ENCODE peak calls at places on chromosome 15, in six cellular contexts. X is uterus, W is GM12891, S is heart left ventricle, Z is H1, V is K562. B is an unnamed sample.

GRCh38 chr15:81068516-81068915 is 65.6 kb upstream of the CFAP161 start:
- DNase-seq in X (no peak), W (no peak), S (no peak), Z (peak), V (no peak), B (no peak)

GRCh38 chr15:78988361-78988911 is 43.6 kb upstream of the CTSH start:
- DNase-seq in X (peak), W (no peak), S (peak), Z (no peak), V (no peak), B (no peak)

GRCh38 chr15:37940886-37941285 is 6.4 kb downstream of the TMCO5A start:
- DNase-seq in X (no peak), W (no peak), S (no peak), Z (no peak), V (no peak), B (no peak)

GRCh38 chr15:78761020-78761419 is 50.2 kb downstream of the ADAMTS7 start:
- DNase-seq in X (no peak), W (no peak), S (peak), Z (peak), V (no peak), B (no peak)

GRCh38 chr15:74007820-74008371 is 13.4 kb downstream of the PML start:
- DNase-seq in X (no peak), W (no peak), S (no peak), Z (no peak), V (no peak), B (no peak)

GRCh38 chr15:81385110-81386076 is 11.4 kb upstream of the TMC3 start:
- DNase-seq in X (no peak), W (no peak), S (no peak), Z (no peak), V (no peak), B (no peak)

GRCh38 chr15:31098953-31099740 is 2.4 kb downstream of the TRPM1 start:
- DNase-seq in X (no peak), W (no peak), S (no peak), Z (no peak), V (no peak), B (no peak)

GRCh38 chr15:66921319-66921718 is 144.1 kb upstream of the SMAD3 start:
- DNase-seq in X (no peak), W (no peak), S (no peak), Z (no peak), V (no peak), B (no peak)

GRCh38 chr15:53457479-53457878 is 302.0 kb downstream of the WDR72 start:
- DNase-seq in X (no peak), W (no peak), S (no peak), Z (no peak), V (no peak), B (no peak)

GRCh38 chr15:67066041-67067021 is 929 bp downstream of the SMAD3 start:
- DNase-seq in X (peak), W (no peak), S (no peak), Z (no peak), V (peak), B (no peak)

GRCh38 chr15:89781891-89782618 is 5.9 kb downstream of the MESP2 start:
- DNase-seq in X (no peak), W (no peak), S (no peak), Z (no peak), V (no peak), B (peak)

GRCh38 chr15:78715439-78715838 is 74.4 kb upstream of the CHRNB4 start:
- DNase-seq in X (no peak), W (no peak), S (no peak), Z (no peak), V (no peak), B (no peak)

GRCh38 chr15:99441871-99442267 is 123.9 kb upstream of the MEF2A start:
- DNase-seq in X (no peak), W (no peak), S (no peak), Z (no peak), V (no peak), B (peak)

GRCh38 chr15:40333922-40334492 is 6.7 kb downstream of the CCDC9B start:
- DNase-seq in X (peak), W (no peak), S (peak), Z (no peak), V (peak), B (peak)

GRCh38 chr15:96564546-96564945 is 234.0 kb downstream of the NR2F2 start:
- DNase-seq in X (no peak), W (no peak), S (no peak), Z (no peak), V (no peak), B (no peak)

GRCh38 chr15:66654718-66655375 is 47.2 kb upstream of the SMAD6 start:
- DNase-seq in X (no peak), W (no peak), S (no peak), Z (peak), V (peak), B (no peak)

GRCh38 chr15:59751552-59752413 is 62.7 kb upstream of the BNIP2 start:
- DNase-seq in X (no peak), W (no peak), S (no peak), Z (no peak), V (no peak), B (no peak)

GRCh38 chr15:77032052-77032646 is 37.2 kb downstream of the PSTPIP1 start:
- DNase-seq in X (peak), W (no peak), S (peak), Z (peak), V (no peak), B (peak)

GRCh38 chr15:50150851-50151250 is 31.1 kb upstream of the SLC27A2 start:
- DNase-seq in X (no peak), W (no peak), S (no peak), Z (no peak), V (no peak), B (no peak)

GRCh38 chr15:96093063-96093462 is 237.4 kb upstream of the NR2F2 start:
- DNase-seq in X (no peak), W (no peak), S (no peak), Z (no peak), V (no peak), B (no peak)

DNA sequence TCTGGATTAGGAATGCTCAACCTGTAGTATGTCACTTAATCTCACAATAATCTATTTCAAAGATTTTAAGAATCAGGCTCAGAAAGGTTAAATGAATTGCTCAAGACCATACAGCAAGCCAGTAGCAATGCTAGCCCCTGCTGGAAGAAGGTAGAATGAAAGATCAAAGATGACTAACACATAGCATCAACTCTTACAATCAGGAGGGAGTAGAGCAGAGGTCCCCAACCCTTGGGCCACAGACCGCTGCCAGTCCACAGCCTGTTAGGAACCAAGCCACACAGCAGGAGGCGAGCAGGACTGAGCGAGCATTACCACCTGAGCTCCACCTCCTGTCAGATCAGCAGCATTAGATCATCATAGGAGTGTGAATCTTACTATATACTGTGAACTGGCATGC is 15.5 kb upstream of the GATM start:
- DNase-seq in X (no peak), W (no peak), S (no peak), Z (no peak), V (no peak), B (no peak)
- TF ChIP-seq POLR2A in X (no peak), W (no peak), S (no peak), Z (no peak), V (no peak), B (no peak)

GRCh38 chr15:43510230-43511011 is 7.0 kb upstream of the MAP1A start:
- DNase-seq in X (peak), W (peak), S (peak), Z (peak), V (peak), B (peak)
- TF ChIP-seq POLR2A in X (peak), W (peak), S (peak), Z (peak), V (peak), B (no peak)

DNA sequence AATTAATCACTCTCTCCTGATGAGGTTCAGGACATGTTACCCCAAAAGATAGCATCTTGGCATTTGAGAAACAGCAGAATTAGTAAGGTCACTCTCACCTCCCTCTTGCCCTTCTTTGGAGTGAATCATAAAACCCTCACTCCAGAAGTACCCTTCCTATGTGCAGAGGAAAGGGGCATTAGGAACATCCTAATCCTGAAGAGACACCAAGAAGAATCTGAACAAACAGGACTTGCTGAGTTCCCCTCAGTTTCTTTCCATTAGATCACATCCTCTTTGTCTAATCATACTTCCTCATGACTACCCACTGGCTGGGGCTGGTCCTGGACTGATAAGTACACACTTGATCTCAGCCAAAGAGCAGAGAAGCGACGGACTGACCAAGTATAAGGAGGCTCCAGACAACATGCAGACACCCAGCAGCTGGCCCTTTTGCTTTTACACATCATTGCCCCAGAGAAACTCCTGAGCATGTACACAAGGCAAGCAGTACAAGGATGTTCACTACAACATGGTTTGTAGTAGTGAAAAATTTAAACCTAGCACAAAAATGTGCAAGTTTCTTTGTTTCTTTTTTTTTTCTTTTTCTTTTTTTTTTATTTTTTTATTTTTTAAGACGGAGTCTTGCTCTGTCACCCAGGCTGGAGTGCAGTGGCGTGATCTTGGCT is 15.0 kb upstream of the TM6SF1 start:
- DNase-seq in X (peak), W (no peak), S (no peak), Z (no peak), V (peak), B (no peak)
- TF ChIP-seq POLR2A in X (no peak), W (no peak), S (no peak), Z (no peak), V (peak), B (no peak)

DNA sequence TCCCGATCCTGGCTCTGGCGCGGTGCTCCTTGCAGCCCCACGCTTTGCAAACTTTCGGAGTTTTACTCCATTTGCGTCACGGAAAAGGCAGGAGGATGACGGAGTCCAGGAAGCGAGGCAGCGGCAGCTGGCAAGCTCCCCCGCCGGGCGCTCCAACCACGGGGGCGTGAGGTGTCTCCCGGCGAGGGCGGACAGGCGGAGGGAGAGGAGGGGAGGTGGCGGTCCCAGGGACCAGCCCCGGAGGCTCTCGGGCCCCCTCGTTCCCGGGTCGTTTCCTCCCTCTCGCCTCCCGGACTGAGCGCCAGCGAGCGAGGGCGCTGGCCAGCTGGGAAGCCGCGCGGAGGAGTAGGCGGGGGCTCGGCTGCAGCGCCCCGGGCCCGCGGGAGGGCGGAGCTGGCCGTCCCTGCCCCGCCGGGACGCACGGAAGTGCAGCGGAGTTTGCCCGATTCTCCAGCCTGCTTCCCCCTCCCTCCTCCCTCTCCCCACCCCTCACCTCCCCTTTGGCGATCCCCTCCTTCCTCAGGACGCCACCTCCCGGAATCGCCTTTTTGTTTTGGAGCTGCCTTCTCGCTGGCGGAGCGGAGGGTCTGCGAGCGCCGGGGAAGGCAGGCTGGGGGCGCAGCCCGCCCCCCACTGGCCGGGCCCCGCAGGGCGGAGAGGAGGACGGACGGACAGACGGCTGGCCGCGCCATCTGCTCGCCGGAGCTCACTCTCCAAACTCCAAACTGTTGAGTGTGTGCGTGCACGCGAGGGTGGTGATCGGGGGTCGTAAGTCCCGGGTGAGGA is at the start of gene SNX33:
- DNase-seq in X (peak), W (peak), S (peak), Z (peak), V (peak), B (peak)
- TF ChIP-seq POLR2A in X (peak), W (no peak), S (no peak), Z (no peak), V (peak), B (peak)

DNA sequence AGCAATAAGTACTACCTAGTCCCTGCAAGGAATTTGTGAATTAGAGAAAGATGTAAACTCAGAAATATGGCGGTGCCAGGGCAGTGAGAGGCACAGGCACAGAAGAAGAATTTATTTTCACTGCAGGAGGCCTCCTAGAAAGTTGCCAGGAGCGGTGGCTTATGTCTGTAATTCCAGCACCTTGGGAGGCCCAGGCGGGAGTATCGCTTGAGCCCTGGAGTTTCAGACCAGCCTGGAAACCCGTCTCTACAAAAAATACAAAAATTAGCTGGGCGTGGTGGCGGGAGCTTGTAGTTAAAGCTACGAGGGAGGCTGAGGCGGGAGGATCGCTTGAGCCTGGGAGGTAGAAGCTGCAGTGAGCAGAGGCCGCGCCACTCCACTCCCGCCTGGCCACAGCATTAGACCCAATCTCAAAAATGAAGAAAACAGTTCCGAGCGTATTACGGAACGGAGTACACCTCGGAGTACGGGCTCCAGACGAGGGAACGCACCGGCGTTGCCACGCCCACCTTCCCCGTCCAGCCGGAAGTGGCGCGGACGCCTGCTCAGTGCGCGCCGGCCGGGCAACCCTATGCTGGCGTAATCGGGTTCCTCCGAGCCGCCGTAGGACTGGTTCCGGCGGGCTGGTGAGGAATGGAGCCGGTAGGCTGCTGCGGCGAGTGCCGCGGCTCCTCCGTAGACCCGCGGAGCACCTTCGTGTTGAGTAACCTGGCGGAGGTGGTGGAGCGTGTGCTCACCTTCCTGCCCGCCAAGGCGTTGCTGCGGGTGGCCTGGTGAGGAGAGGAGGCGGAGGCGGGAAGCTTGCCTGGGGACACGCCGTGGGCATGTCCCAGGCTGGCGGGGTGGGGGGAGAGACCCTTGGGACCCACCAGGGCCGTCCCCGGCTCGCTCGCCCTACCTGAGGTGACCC is at the start of gene FBXO22:
- DNase-seq in X (peak), W (peak), S (peak), Z (peak), V (peak), B (peak)
- TF ChIP-seq POLR2A in X (peak), W (peak), S (no peak), Z (peak), V (peak), B (no peak)

B was measured in breast epithelium.